ENCODE peak calls at places on chromosomes 1 and 21, in seven cellular contexts. Y is H9, N is H1, O is neuronal stem cell, D is mesendoderm, L is IMR-90, B is trophoblast cell. S is an unnamed sample.

GRCh38 chr1:176559474-176560390 is 96.8 kb downstream of the PAPPA2 start:
- DNase-seq in B (peak), N (peak), O (peak), Y (peak), L (peak), D (peak), S (peak)

GRCh38 chr1:12244078-12244477 is 14.2 kb downstream of the VPS13D start:
- DNase-seq in N (no peak), L (no peak), Y (no peak), O (no peak), D (peak), B (no peak), S (peak)

GRCh38 chr21:34582506-34583150 is 32.3 kb downstream of the RCAN1 start:
- DNase-seq in N (no peak), D (peak), B (peak), Y (peak), L (peak), O (peak), S (peak)

GRCh38 chr1:235018161-235018560 is 110.5 kb downstream of the TOMM20 start:
- DNase-seq in B (peak), Y (no peak), N (peak), O (no peak), L (peak), D (peak), S (peak)

GRCh38 chr1:96842215-96842614 is 120.6 kb downstream of the PTBP2 start:
- DNase-seq in B (no peak), Y (no peak), N (no peak), D (no peak), L (peak), O (no peak), S (no peak)

GRCh38 chr1:4802024-4802423 is 147.6 kb downstream of the AJAP1 start:
- DNase-seq in L (no peak), Y (no peak), O (no peak), N (no peak), B (no peak), D (no peak), S (no peak)

GRCh38 chr1:48405940-48406339 is 66.1 kb downstream of the SPATA6 start:
- DNase-seq in L (no peak), Y (no peak), D (no peak), B (no peak), N (no peak), O (no peak), S (no peak)

GRCh38 chr1:42928859-42929258 is 29.8 kb downstream of the SLC2A1 start:
- DNase-seq in B (no peak), L (no peak), D (no peak), O (no peak), Y (no peak), N (no peak), S (no peak)

GRCh38 chr1:27152004-27152828 is 2.7 kb downstream of the SLC9A1 start:
- DNase-seq in Y (no peak), L (no peak), D (no peak), B (no peak), N (no peak), O (no peak), S (no peak)

GRCh38 chr1:30061292-30062204 is 661.8 kb downstream of the MATN1 start:
- DNase-seq in L (no peak), Y (no peak), D (peak), N (no peak), O (no peak), B (no peak), S (no peak)

GRCh38 chr1:18890704-18891103 is 11.7 kb downstream of the ALDH4A1 start:
- DNase-seq in B (no peak), Y (no peak), O (no peak), N (no peak), L (peak), D (no peak), S (no peak)

GRCh38 chr1:3014041-3014440 is 7.2 kb upstream of the ACTRT2 start:
- DNase-seq in O (no peak), Y (no peak), N (no peak), D (no peak), B (no peak), L (no peak), S (no peak)

GRCh38 chr1:3009021-3009420 is 12.2 kb upstream of the ACTRT2 start:
- DNase-seq in Y (no peak), D (no peak), B (no peak), O (no peak), L (no peak), N (no peak), S (no peak)

DNA sequence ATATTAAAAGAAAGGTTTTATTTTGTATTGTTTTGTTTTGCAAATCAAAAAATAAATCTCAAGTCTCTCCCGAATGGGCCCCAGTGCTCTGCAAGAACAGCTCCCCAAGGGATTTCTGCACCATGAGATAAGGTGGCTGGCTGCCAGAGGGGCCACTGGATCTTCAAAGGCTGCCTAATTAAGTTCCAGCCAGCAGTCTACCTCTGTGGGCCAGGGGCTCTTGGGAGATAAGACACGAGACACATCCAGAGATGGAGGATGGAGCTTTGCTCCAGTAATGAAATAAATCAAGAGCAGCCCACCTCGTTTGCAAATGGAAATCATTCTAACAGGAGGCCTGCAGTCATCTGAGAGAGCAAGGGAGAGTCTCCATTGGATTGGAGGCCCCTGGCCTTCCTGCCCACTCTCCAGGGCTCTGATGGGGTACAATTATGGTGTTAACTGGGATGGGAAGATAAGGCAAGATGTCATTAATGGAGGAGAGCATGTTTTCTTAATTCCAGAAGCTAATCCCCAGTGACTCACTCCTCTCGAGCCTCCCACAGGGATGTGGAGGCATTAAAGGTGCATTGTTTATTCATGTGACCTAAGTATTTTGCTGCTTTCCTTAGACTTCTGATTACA is 155.2 kb upstream of the KAZN start:
- DNase-seq in L (peak), N (no peak), B (no peak), D (peak), Y (no peak), O (no peak), S (no peak)
- H3K4me2 ChIP-seq in L (no peak), N (no peak), B (no peak), D (no peak), Y (no peak), O (no peak), S (peak)

GRCh38 chr1:90208949-90209348 is 214.0 kb downstream of the ZNF326 start:
- DNase-seq in Y (no peak), B (no peak), D (no peak), L (no peak), N (no peak), O (no peak), S (no peak)
- H2BK5ac ChIP-seq in Y (no peak), B (no peak), D (no peak), L (no peak), N (no peak), O (no peak), S (no peak)

GRCh38 chr1:156481527-156481926 is 19.0 kb downstream of the MEF2D start:
- DNase-seq in B (no peak), O (no peak), Y (no peak), D (no peak), L (no peak), N (no peak), S (no peak)

GRCh38 chr1:156480015-156480368 is 20.6 kb downstream of the MEF2D start:
- DNase-seq in Y (no peak), N (no peak), B (no peak), D (peak), L (no peak), O (no peak), S (no peak)

GRCh38 chr1:156483397-156483796 is 17.2 kb downstream of the MEF2D start:
- DNase-seq in Y (no peak), O (no peak), B (no peak), N (no peak), D (no peak), L (no peak), S (no peak)

GRCh38 chr1:156480411-156481192 is 20.0 kb downstream of the MEF2D start:
- DNase-seq in O (no peak), N (no peak), Y (peak), L (peak), D (peak), B (no peak), S (peak)

DNA sequence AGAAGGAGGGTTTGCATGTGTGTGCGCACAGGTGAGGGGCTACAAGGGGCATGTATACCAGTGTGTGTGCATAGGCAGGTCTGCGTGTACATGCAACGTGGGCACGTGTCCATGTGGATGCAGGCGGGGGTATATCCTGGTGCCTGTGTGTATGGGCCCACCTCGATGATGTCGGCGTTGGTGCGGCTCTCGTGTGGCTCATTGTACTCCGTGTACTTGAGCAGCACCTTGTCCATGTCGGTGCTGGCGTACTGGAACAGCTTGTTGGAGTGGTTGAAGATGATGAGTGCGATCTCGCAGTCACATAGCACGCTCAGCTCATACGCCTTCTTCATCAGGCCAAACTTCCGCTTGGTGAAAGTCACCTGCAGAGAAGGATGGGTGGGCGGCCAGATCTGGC is 18.3 kb downstream of the MEF2D start:
- DNase-seq in N (no peak), L (no peak), O (no peak), D (no peak), Y (no peak), B (no peak), S (no peak)
- H3K4me2 ChIP-seq in N (no peak), L (no peak), O (no peak), D (no peak), Y (no peak), B (no peak), S (no peak)

GRCh38 chr21:41881051-41881450 is 1.9 kb upstream of the PRDM15 start:
- DNase-seq in O (no peak), Y (no peak), L (no peak), B (peak), D (no peak), N (no peak), S (no peak)
- H2BK5ac ChIP-seq in O (no peak), Y (no peak), L (no peak), B (no peak), D (no peak), N (no peak), S (no peak)

DNA sequence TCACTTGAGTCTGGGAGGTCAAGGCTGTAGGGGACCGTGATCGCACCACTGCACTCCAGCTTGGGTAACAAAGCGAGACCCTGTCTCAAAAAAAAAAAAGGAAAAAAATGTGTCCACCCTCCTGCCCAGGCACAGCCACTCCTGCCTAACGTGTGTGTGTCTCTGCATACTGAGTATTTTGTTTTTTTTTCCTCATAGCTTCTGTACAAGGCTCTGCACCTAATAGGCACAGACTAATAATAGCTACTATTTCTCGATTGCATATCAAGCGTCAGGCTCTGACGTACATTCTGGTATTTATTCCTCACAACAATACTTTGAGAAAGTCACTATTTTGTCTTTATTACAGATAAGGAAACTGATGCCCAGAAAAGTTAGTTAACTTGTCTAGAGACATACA is 5.0 kb downstream of the PTGFRN start:
- DNase-seq in L (no peak), B (no peak), O (no peak), Y (no peak), N (no peak), D (no peak), S (no peak)
- H3K4me2 ChIP-seq in L (no peak), B (no peak), O (no peak), Y (no peak), N (no peak), D (no peak), S (no peak)

GRCh38 chr1:112140743-112141142 is 151.3 kb upstream of the KCND3 start:
- DNase-seq in B (no peak), Y (no peak), L (no peak), D (no peak), N (no peak), O (no peak), S (no peak)
- H2BK5ac ChIP-seq in B (no peak), Y (no peak), L (no peak), D (no peak), N (no peak), O (no peak), S (no peak)

GRCh38 chr1:182226618-182227017 is 165.0 kb downstream of the GLUL start:
- DNase-seq in N (no peak), B (no peak), L (no peak), Y (no peak), O (no peak), D (no peak), S (no peak)

GRCh38 chr1:182227864-182228547 is 163.6 kb downstream of the GLUL start:
- DNase-seq in Y (no peak), B (no peak), D (no peak), N (no peak), L (no peak), O (no peak), S (no peak)

GRCh38 chr1:182229907-182230522 is 161.6 kb downstream of the GLUL start:
- DNase-seq in B (no peak), N (no peak), D (peak), O (peak), L (no peak), Y (no peak), S (no peak)

DNA sequence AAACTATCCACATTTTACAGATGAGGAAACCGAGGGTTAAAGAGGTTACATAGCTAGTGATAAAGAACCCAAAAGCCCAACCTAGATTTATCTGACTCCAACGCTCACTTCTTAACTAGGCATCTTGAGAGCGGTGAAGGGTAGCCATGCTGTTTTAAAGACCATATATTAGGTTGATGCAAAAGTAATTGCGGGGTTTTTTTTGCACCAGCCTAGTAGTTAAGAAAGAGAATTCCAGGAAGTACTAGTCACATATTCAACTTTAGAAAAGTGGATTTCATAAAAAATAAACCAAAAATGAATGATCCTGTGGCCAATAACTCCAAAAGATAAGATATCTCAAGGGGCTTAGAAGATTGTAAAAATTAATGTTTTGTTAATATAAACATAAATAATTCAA is 162.1 kb downstream of the GLUL start:
- DNase-seq in N (no peak), Y (no peak), L (no peak), B (no peak), D (no peak), O (no peak), S (no peak)
- H3K4me2 ChIP-seq in N (no peak), Y (no peak), L (no peak), B (no peak), D (no peak), O (no peak), S (no peak)